ENCODE peak calls at places on chromosomes 13 and 19, in ten cellular contexts. E, N, O, B, R, Q, C, V, W and G are unnamed samples.

GRCh38 chr13:81001828-81002385 is 661.0 kb upstream of the SPRY2 start:
- DNase-seq in N (no peak), E (no peak), C (no peak), O (no peak), Q (no peak), R (no peak), W (no peak), B (no peak), V (no peak), G (no peak)

GRCh38 chr19:1663854-1664253 is 11.4 kb upstream of the TCF3 start:
- DNase-seq in R (no peak), B (no peak), N (no peak), Q (no peak), C (no peak), E (no peak), W (no peak), V (no peak), O (no peak), G (peak)

GRCh38 chr19:27754700-27755099 is 1458.3 kb downstream of the UQCRFS1 start:
- DNase-seq in B (no peak), W (no peak), Q (no peak), N (no peak), V (no peak), C (no peak), O (no peak), R (no peak), E (no peak), G (no peak)

GRCh38 chr13:39405107-39405506 is 197.9 kb downstream of the LHFPL6 start:
- DNase-seq in W (no peak), C (no peak), N (no peak), E (no peak), R (peak), O (no peak), Q (no peak), V (no peak), B (no peak), G (no peak)

GRCh38 chr13:23450340-23451046 is 17.0 kb upstream of the SACS start:
- DNase-seq in N (no peak), O (no peak), E (no peak), B (no peak), Q (no peak), V (no peak), C (no peak), W (no peak), R (no peak), G (peak)

GRCh38 chr19:4589579-4590410 is 30.3 kb upstream of the SEMA6B start:
- DNase-seq in N (no peak), V (no peak), R (no peak), B (no peak), Q (no peak), W (peak), C (no peak), E (no peak), O (no peak), G (peak)

GRCh38 chr19:33291623-33292534 is 10.5 kb downstream of the CEBPA start:
- DNase-seq in N (no peak), R (no peak), W (no peak), C (no peak), E (no peak), B (no peak), V (no peak), O (no peak), Q (no peak), G (no peak)

GRCh38 chr19:17402982-17403855 is 2.2 kb downstream of the BST2 start:
- DNase-seq in B (no peak), Q (no peak), W (peak), R (no peak), N (no peak), C (peak), O (no peak), E (no peak), V (peak), G (peak)

GRCh38 chr19:51607077-51607476 is 23.1 kb downstream of the SIGLEC5 start:
- DNase-seq in E (no peak), O (no peak), W (no peak), B (no peak), V (no peak), N (no peak), C (no peak), R (no peak), Q (no peak), G (no peak)

GRCh38 chr19:13206581-13206980 is 56.4 kb downstream of the IER2 start:
- DNase-seq in N (no peak), V (no peak), O (no peak), B (no peak), C (no peak), Q (no peak), W (no peak), E (no peak), R (no peak), G (no peak)
- TF ChIP-seq CTCF in N (no peak), V (no peak), O (no peak), B (no peak), C (no peak), Q (no peak), W (no peak), E (no peak), R (no peak), G (no peak)

GRCh38 chr19:14090509-14091085 is at the start of gene SAMD1:
- DNase-seq in E (no peak), W (peak), C (peak), R (peak), B (peak), O (peak), Q (no peak), N (no peak), V (peak), G (peak)

GRCh38 chr19:14089662-14090508 is 666 bp downstream of the SAMD1 start:
- DNase-seq in C (no peak), O (peak), E (no peak), V (peak), N (no peak), Q (no peak), W (peak), R (peak), B (no peak), G (peak)

GRCh38 chr19:14089412-14089661 is 1.2 kb downstream of the SAMD1 start:
- DNase-seq in V (no peak), W (no peak), E (no peak), C (no peak), R (no peak), N (no peak), B (no peak), Q (no peak), O (no peak), G (no peak)

GRCh38 chr19:14091885-14092462 is 1.4 kb upstream of the SAMD1 start:
- DNase-seq in W (no peak), N (no peak), Q (no peak), R (no peak), V (peak), E (no peak), O (no peak), B (no peak), C (no peak), G (no peak)

GRCh38 chr19:14091086-14091884 is 734 bp upstream of the SAMD1 start:
- DNase-seq in B (no peak), Q (no peak), O (peak), R (peak), W (peak), E (no peak), C (no peak), V (peak), N (no peak), G (peak)
- TF ChIP-seq CTCF in B (peak), Q (peak), O (peak), R (peak), W (no peak), E (no peak), C (peak), V (no peak), N (peak), G (peak)

DNA sequence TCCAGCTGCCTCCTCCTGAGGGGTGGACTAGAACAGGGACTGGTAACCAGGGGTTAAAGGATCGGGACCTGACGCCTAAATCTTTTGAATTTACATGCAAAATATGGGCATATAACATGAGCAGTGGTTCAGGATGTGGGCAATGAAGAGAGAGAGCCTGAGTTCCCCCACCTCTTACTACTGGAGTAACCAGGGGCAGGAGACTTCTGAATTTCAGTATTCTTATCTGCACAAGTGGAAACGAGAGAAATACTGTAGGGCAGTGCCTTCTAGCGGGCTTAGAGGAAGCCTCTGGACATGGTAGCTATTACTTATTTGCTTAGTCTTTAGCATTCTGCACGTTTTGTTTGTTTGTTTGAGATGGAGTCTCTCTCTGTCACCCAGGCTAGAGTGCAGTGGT is 26.3 kb downstream of the BCAT2 start:
- DNase-seq in B (no peak), C (no peak), O (no peak), N (no peak), R (no peak), V (no peak), Q (no peak), W (no peak), E (no peak), G (no peak)
- TF ChIP-seq CTCF in B (peak), C (no peak), O (no peak), N (no peak), R (peak), V (no peak), Q (no peak), W (no peak), E (no peak), G (no peak)

GRCh38 chr13:74074723-74075122 is 59.5 kb downstream of the KLF12 start:
- DNase-seq in C (no peak), W (no peak), O (no peak), B (no peak), R (peak), V (no peak), E (no peak), N (no peak), Q (peak), G (no peak)
- TF ChIP-seq CTCF in C (no peak), W (no peak), O (no peak), B (no peak), R (no peak), V (no peak), E (no peak), N (no peak), Q (no peak), G (no peak)

GRCh38 chr13:48377857-48378256 is 35.1 kb downstream of the LPAR6 start:
- DNase-seq in V (no peak), N (no peak), W (no peak), Q (no peak), O (no peak), E (no peak), C (no peak), R (peak), B (no peak), G (no peak)

DNA sequence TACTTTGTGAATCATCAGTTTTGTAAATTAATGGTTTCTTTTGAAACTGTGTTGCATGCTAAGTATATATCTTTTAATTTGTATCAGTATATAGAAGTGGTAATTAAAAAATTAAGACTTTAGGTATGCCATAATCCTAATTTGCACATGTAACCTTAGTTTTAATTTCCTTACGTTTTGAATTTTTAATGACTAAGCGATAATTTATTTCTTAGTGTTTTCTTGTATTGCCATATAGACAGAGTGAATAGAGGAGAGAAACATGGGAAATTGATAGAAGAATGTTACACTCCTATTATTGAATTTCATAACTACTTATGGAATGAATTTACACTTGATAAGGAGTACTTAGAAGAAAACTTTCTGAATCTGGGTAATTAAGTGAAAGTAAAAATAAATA is 29.5 kb downstream of the LPAR6 start:
- DNase-seq in W (no peak), V (no peak), Q (no peak), N (no peak), O (no peak), C (no peak), R (no peak), E (no peak), B (no peak), G (no peak)
- TF ChIP-seq CTCF in W (no peak), V (no peak), Q (no peak), N (no peak), O (no peak), C (no peak), R (no peak), E (no peak), B (no peak), G (no peak)

GRCh38 chr13:76886292-76887061 is at the start of gene KCTD12:
- DNase-seq in C (peak), Q (no peak), V (peak), W (peak), N (no peak), R (peak), E (peak), B (no peak), O (peak), G (peak)

GRCh38 chr13:76886005-76886291 is 257 bp downstream of the KCTD12 start:
- DNase-seq in E (no peak), O (no peak), B (no peak), N (no peak), Q (no peak), R (no peak), V (no peak), W (no peak), C (no peak), G (no peak)

GRCh38 chr13:76884571-76885202 is 1.5 kb downstream of the KCTD12 start:
- DNase-seq in W (no peak), O (no peak), V (no peak), C (no peak), E (no peak), B (no peak), N (no peak), R (peak), Q (no peak), G (no peak)

GRCh38 chr13:76884167-76884566 is 2.0 kb downstream of the KCTD12 start:
- DNase-seq in O (no peak), W (peak), E (no peak), B (no peak), V (peak), C (peak), R (no peak), Q (no peak), N (no peak), G (peak)

DNA sequence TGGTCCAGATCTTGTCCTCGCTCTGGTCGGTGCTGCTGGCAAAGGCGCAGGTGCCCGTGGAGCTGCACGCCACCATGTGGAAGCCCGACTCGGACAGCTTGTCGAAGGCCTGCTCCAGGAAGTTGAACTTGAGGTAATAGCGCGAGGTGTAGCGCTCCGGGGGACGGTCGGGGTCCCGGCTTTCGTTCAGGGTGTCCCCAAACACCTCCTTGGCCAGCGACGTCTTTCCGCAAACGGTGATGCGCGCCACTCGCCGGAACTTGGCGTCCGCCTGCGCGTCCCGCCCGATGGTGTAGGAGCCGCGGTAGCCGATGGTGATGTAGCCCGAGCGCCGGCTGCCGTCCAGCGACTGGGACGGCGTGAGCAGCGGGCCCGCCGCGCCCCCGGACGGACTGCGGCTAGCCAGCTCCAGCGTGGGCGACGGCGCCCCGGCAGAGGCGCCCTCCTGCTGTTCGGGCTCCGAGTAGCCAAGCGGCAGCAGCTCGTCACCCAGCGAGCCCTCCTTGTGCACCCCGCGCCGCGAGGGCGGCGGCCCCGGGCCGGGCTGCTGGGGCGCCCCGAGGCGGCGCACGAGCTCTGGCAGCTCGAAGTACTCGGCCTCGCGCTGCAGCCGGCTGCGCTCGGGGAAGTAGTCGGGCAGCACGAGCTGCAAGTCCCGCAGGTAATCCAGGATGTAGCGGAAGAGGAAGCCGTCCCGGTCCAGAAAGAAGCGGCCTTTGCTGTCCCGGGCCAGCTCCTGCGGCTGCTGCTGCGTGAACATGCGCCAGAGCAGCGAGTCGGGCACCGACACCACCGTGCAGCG is 801 bp downstream of the KCTD12 start:
- DNase-seq in E (peak), C (peak), R (peak), N (peak), V (peak), B (no peak), Q (peak), W (peak), O (peak), G (peak)
- TF ChIP-seq CTCF in E (no peak), C (no peak), R (no peak), N (peak), V (no peak), B (peak), Q (peak), W (no peak), O (no peak), G (no peak)

GRCh38 chr13:29733069-29733700 is 117.2 kb downstream of the UBL3 start:
- DNase-seq in W (no peak), Q (peak), R (no peak), V (no peak), B (no peak), E (no peak), O (no peak), C (no peak), N (no peak), G (no peak)

GRCh38 chr13:29730253-29730652 is 120.2 kb downstream of the UBL3 start:
- DNase-seq in R (no peak), V (no peak), B (no peak), W (no peak), O (no peak), C (no peak), Q (no peak), E (no peak), N (no peak), G (no peak)
- TF ChIP-seq CTCF in R (no peak), V (peak), B (peak), W (no peak), O (peak), C (peak), Q (peak), E (no peak), N (no peak), G (peak)

GRCh38 chr19:15316498-15316897 is 15.8 kb downstream of the BRD4 start:
- DNase-seq in V (no peak), W (no peak), C (no peak), Q (no peak), B (peak), O (no peak), N (no peak), E (no peak), R (peak), G (no peak)
- TF ChIP-seq CTCF in V (no peak), W (no peak), C (no peak), Q (no peak), B (no peak), O (no peak), N (no peak), E (no peak), R (no peak), G (no peak)

GRCh38 chr19:22901431-22902130 is 69.5 kb downstream of the ZNF723 start:
- DNase-seq in N (no peak), C (no peak), Q (no peak), W (no peak), R (no peak), O (no peak), V (no peak), E (no peak), B (no peak), G (no peak)
- TF ChIP-seq CTCF in N (no peak), C (no peak), Q (no peak), W (no peak), R (no peak), O (no peak), V (no peak), E (no peak), B (no peak), G (no peak)